ENCODE peak calls at places on chromosome 15, in nine cellular contexts. One of them, this sample, is unnamed. For H3K4me1, the result is how much of the 10 kb centered on the place peaks cover.

GRCh38 chr15:39438795-39439577 is 141.9 kb upstream of the THBS1 start:
- ATAC-seq in Panc1: no peak
- ATAC-seq in pancreas: peak
- ATAC-seq in psoas muscle: no peak
- ATAC-seq in IMR-90: no peak
- ATAC-seq in left lung: peak
- ATAC-seq in heart right ventricle: peak
- ATAC-seq in thoracic aorta: no peak
- ATAC-seq in A549: no peak
- ATAC-seq in this sample: no peak

GRCh38 chr15:91967935-91968605 is 114.6 kb downstream of the SLCO3A1 start:
- ATAC-seq in Panc1: no peak
- ATAC-seq in pancreas: peak
- ATAC-seq in psoas muscle: no peak
- ATAC-seq in IMR-90: peak
- ATAC-seq in left lung: peak
- ATAC-seq in heart right ventricle: no peak
- ATAC-seq in thoracic aorta: no peak
- ATAC-seq in A549: no peak
- ATAC-seq in this sample: no peak

GRCh38 chr15:40823572-40824343 is 4.8 kb downstream of the PPP1R14D start:
- ATAC-seq in Panc1: peak
- ATAC-seq in pancreas: no peak
- ATAC-seq in psoas muscle: no peak
- ATAC-seq in IMR-90: no peak
- ATAC-seq in left lung: no peak
- ATAC-seq in heart right ventricle: no peak
- ATAC-seq in thoracic aorta: no peak
- ATAC-seq in A549: peak
- ATAC-seq in this sample: no peak

GRCh38 chr15:40969363-40969762 is 16.1 kb downstream of the CHAC1 start:
- ATAC-seq in Panc1: no peak
- ATAC-seq in pancreas: no peak
- ATAC-seq in psoas muscle: no peak
- ATAC-seq in IMR-90: no peak
- ATAC-seq in left lung: no peak
- ATAC-seq in heart right ventricle: no peak
- ATAC-seq in thoracic aorta: no peak
- ATAC-seq in A549: no peak
- ATAC-seq in this sample: no peak

GRCh38 chr15:101445562-101446526 is 43.7 kb downstream of the PCSK6 start:
- ATAC-seq in Panc1: peak
- ATAC-seq in pancreas: peak
- ATAC-seq in psoas muscle: peak
- ATAC-seq in IMR-90: no peak
- ATAC-seq in left lung: peak
- ATAC-seq in heart right ventricle: peak
- ATAC-seq in thoracic aorta: no peak
- ATAC-seq in A549: no peak
- ATAC-seq in this sample: peak

GRCh38 chr15:92050220-92050898 is 196.9 kb downstream of the SLCO3A1 start:
- ATAC-seq in Panc1: no peak
- ATAC-seq in pancreas: peak
- ATAC-seq in psoas muscle: no peak
- ATAC-seq in IMR-90: no peak
- ATAC-seq in left lung: no peak
- ATAC-seq in heart right ventricle: peak
- ATAC-seq in thoracic aorta: no peak
- ATAC-seq in A549: no peak
- ATAC-seq in this sample: no peak

GRCh38 chr15:80844011-80844732 is 65.0 kb downstream of the CEMIP start:
- ATAC-seq in Panc1: no peak
- ATAC-seq in pancreas: no peak
- ATAC-seq in psoas muscle: peak
- ATAC-seq in IMR-90: peak
- ATAC-seq in left lung: peak
- ATAC-seq in heart right ventricle: no peak
- ATAC-seq in thoracic aorta: no peak
- ATAC-seq in A549: peak
- ATAC-seq in this sample: no peak

GRCh38 chr15:39787479-39787878 is 4.8 kb upstream of the FSIP1 start:
- ATAC-seq in Panc1: no peak
- ATAC-seq in pancreas: no peak
- ATAC-seq in psoas muscle: no peak
- ATAC-seq in IMR-90: no peak
- ATAC-seq in left lung: no peak
- ATAC-seq in heart right ventricle: no peak
- ATAC-seq in thoracic aorta: no peak
- ATAC-seq in A549: no peak
- ATAC-seq in this sample: no peak

GRCh38 chr15:56917652-56918045 is 795 bp upstream of the TCF12 start:
- ATAC-seq in Panc1: no peak
- ATAC-seq in pancreas: peak
- ATAC-seq in psoas muscle: no peak
- ATAC-seq in IMR-90: no peak
- ATAC-seq in left lung: peak
- ATAC-seq in heart right ventricle: peak
- ATAC-seq in thoracic aorta: no peak
- ATAC-seq in A549: peak
- ATAC-seq in this sample: no peak

GRCh38 chr15:60777558-60777957 is 298.6 kb upstream of the ICE2 start:
- ATAC-seq in Panc1: no peak
- ATAC-seq in pancreas: no peak
- ATAC-seq in psoas muscle: no peak
- ATAC-seq in IMR-90: no peak
- ATAC-seq in left lung: no peak
- ATAC-seq in heart right ventricle: no peak
- ATAC-seq in thoracic aorta: no peak
- ATAC-seq in A549: no peak
- ATAC-seq in this sample: no peak

GRCh38 chr15:39016706-39017105 is 452.1 kb upstream of the RASGRP1 start:
- ATAC-seq in Panc1: no peak
- ATAC-seq in pancreas: no peak
- ATAC-seq in psoas muscle: no peak
- ATAC-seq in IMR-90: peak
- ATAC-seq in left lung: no peak
- ATAC-seq in heart right ventricle: no peak
- ATAC-seq in thoracic aorta: no peak
- ATAC-seq in A549: no peak
- ATAC-seq in this sample: no peak

GRCh38 chr15:98699591-98700424 is 51.5 kb downstream of the IGF1R start:
- ATAC-seq in Panc1: no peak
- ATAC-seq in pancreas: no peak
- ATAC-seq in psoas muscle: no peak
- ATAC-seq in IMR-90: peak
- ATAC-seq in left lung: no peak
- ATAC-seq in heart right ventricle: no peak
- ATAC-seq in thoracic aorta: no peak
- ATAC-seq in A549: peak
- ATAC-seq in this sample: no peak

GRCh38 chr15:39756806-39757522 is 25.7 kb downstream of the FSIP1 start:
- ATAC-seq in Panc1: no peak
- ATAC-seq in pancreas: no peak
- ATAC-seq in psoas muscle: no peak
- ATAC-seq in IMR-90: peak
- ATAC-seq in left lung: peak
- ATAC-seq in heart right ventricle: no peak
- ATAC-seq in thoracic aorta: no peak
- ATAC-seq in A549: no peak
- ATAC-seq in this sample: no peak

GRCh38 chr15:91535856-91536500 is 317.5 kb upstream of the SLCO3A1 start:
- ATAC-seq in Panc1: no peak
- ATAC-seq in pancreas: no peak
- ATAC-seq in psoas muscle: peak
- ATAC-seq in IMR-90: no peak
- ATAC-seq in left lung: no peak
- ATAC-seq in heart right ventricle: peak
- ATAC-seq in thoracic aorta: no peak
- ATAC-seq in A549: peak
- ATAC-seq in this sample: no peak

GRCh38 chr15:100334015-100334414 is 7.8 kb downstream of the ADAMTS17 start:
- ATAC-seq in Panc1: no peak
- ATAC-seq in pancreas: no peak
- ATAC-seq in psoas muscle: no peak
- ATAC-seq in IMR-90: no peak
- ATAC-seq in left lung: no peak
- ATAC-seq in heart right ventricle: no peak
- ATAC-seq in thoracic aorta: no peak
- ATAC-seq in A549: no peak
- ATAC-seq in this sample: no peak

GRCh38 chr15:74627766-74628165 is 12.1 kb downstream of the CLK3 start:
- ATAC-seq in Panc1: no peak
- ATAC-seq in pancreas: no peak
- ATAC-seq in psoas muscle: no peak
- ATAC-seq in IMR-90: no peak
- ATAC-seq in left lung: no peak
- ATAC-seq in heart right ventricle: no peak
- ATAC-seq in thoracic aorta: no peak
- ATAC-seq in A549: no peak
- ATAC-seq in this sample: no peak

GRCh38 chr15:74628949-74629348 is 13.3 kb downstream of the CLK3 start:
- ATAC-seq in Panc1: no peak
- ATAC-seq in pancreas: no peak
- ATAC-seq in psoas muscle: no peak
- ATAC-seq in IMR-90: no peak
- ATAC-seq in left lung: no peak
- ATAC-seq in heart right ventricle: no peak
- ATAC-seq in thoracic aorta: no peak
- ATAC-seq in A549: no peak
- ATAC-seq in this sample: no peak

GRCh38 chr15:74626336-74626735 is 10.7 kb downstream of the CLK3 start:
- ATAC-seq in Panc1: no peak
- ATAC-seq in pancreas: no peak
- ATAC-seq in psoas muscle: no peak
- ATAC-seq in IMR-90: no peak
- ATAC-seq in left lung: no peak
- ATAC-seq in heart right ventricle: no peak
- ATAC-seq in thoracic aorta: no peak
- ATAC-seq in A549: no peak
- ATAC-seq in this sample: no peak

GRCh38 chr15:74626752-74627692 is 11.4 kb downstream of the CLK3 start:
- ATAC-seq in Panc1: no peak
- ATAC-seq in pancreas: no peak
- ATAC-seq in psoas muscle: no peak
- ATAC-seq in IMR-90: no peak
- ATAC-seq in left lung: no peak
- ATAC-seq in heart right ventricle: no peak
- ATAC-seq in thoracic aorta: no peak
- ATAC-seq in A549: no peak
- ATAC-seq in this sample: no peak

GRCh38 chr15:74628199-74628598 is 12.6 kb downstream of the CLK3 start:
- ATAC-seq in Panc1: no peak
- ATAC-seq in pancreas: no peak
- ATAC-seq in psoas muscle: no peak
- ATAC-seq in IMR-90: no peak
- ATAC-seq in left lung: no peak
- ATAC-seq in heart right ventricle: no peak
- ATAC-seq in thoracic aorta: no peak
- ATAC-seq in A549: no peak
- ATAC-seq in this sample: no peak
- H3K27ac ChIP-seq in Panc1: no peak
- H3K27ac ChIP-seq in pancreas: no peak
- H3K27ac ChIP-seq in psoas muscle: no peak
- H3K27ac ChIP-seq in IMR-90: no peak
- H3K27ac ChIP-seq in left lung: no peak
- H3K27ac ChIP-seq in heart right ventricle: no peak
- H3K27ac ChIP-seq in thoracic aorta: no peak
- H3K27ac ChIP-seq in A549: no peak
- H3K27ac ChIP-seq in this sample: no peak

GRCh38 chr15:51688863-51689262 is 7.6 kb downstream of the SCG3 start:
- ATAC-seq in Panc1: no peak
- ATAC-seq in pancreas: no peak
- ATAC-seq in psoas muscle: no peak
- ATAC-seq in IMR-90: no peak
- ATAC-seq in left lung: no peak
- ATAC-seq in heart right ventricle: no peak
- ATAC-seq in thoracic aorta: no peak
- ATAC-seq in A549: peak
- ATAC-seq in this sample: no peak
- TF ChIP-seq CTCF in Panc1: peak
- TF ChIP-seq CTCF in pancreas: no peak
- TF ChIP-seq CTCF in psoas muscle: peak
- TF ChIP-seq CTCF in IMR-90: peak
- TF ChIP-seq CTCF in left lung: no peak
- TF ChIP-seq CTCF in heart right ventricle: no peak
- TF ChIP-seq CTCF in thoracic aorta: no peak
- TF ChIP-seq CTCF in A549: no peak
- TF ChIP-seq CTCF in this sample: no peak

GRCh38 chr15:69664572-69665326 is 212.1 kb downstream of the RPLP1 start:
- ATAC-seq in Panc1: no peak
- ATAC-seq in pancreas: no peak
- ATAC-seq in psoas muscle: no peak
- ATAC-seq in IMR-90: no peak
- ATAC-seq in left lung: no peak
- ATAC-seq in heart right ventricle: no peak
- ATAC-seq in thoracic aorta: no peak
- ATAC-seq in A549: no peak
- ATAC-seq in this sample: no peak
- H3K4me1 ChIP-seq in Panc1: under half
- H3K4me1 ChIP-seq in pancreas: under half
- H3K4me1 ChIP-seq in psoas muscle: under half
- H3K4me1 ChIP-seq in IMR-90: under half
- H3K4me1 ChIP-seq in left lung: under half
- H3K4me1 ChIP-seq in heart right ventricle: under half
- H3K4me1 ChIP-seq in thoracic aorta: under half
- H3K4me1 ChIP-seq in A549: under half
- H3K4me1 ChIP-seq in this sample: under half

GRCh38 chr15:74870496-74871213 is 2.5 kb downstream of the SCAMP2 start:
- ATAC-seq in Panc1: no peak
- ATAC-seq in pancreas: no peak
- ATAC-seq in psoas muscle: no peak
- ATAC-seq in IMR-90: no peak
- ATAC-seq in left lung: no peak
- ATAC-seq in heart right ventricle: no peak
- ATAC-seq in thoracic aorta: no peak
- ATAC-seq in A549: no peak
- ATAC-seq in this sample: no peak
- H3K27ac ChIP-seq in Panc1: no peak
- H3K27ac ChIP-seq in pancreas: peak
- H3K27ac ChIP-seq in psoas muscle: peak
- H3K27ac ChIP-seq in IMR-90: no peak
- H3K27ac ChIP-seq in left lung: peak
- H3K27ac ChIP-seq in heart right ventricle: peak
- H3K27ac ChIP-seq in thoracic aorta: no peak
- H3K27ac ChIP-seq in A549: no peak
- H3K27ac ChIP-seq in this sample: peak

This sample was measured in gastroesophageal sphincter.